ENCODE peak calls at places on chromosome 19, in nine cellular contexts. Q, U, Y, K, C, B, P, I and T are unnamed samples.
A peak's percentile ranks its signal among the peaks of the same experiment; 100 is the strongest.

GRCh38 chr19:15479391-15480345 is at the start of gene PGLYRP2:
- DNase-seq in Q (no peak), U (peak; percentile 55), K (no peak), I (no peak), P (peak; percentile 86), C (no peak), B (peak; percentile 46), Y (no peak), T (no peak)

GRCh38 chr19:2271516-2272103 is 10.4 kb downstream of the PEAK3 start:
- DNase-seq in Y (peak; percentile 43), I (peak; percentile 75), U (no peak), C (no peak), K (peak; percentile 93), P (no peak), B (peak; percentile 46), Q (no peak), T (no peak)

GRCh38 chr19:51025809-51026553 is 435 bp downstream of the KLK11 start:
- DNase-seq in U (no peak), I (no peak), P (peak; percentile 74), C (no peak), Q (no peak), Y (no peak), K (no peak), B (no peak), T (no peak)

GRCh38 chr19:3479819-3480215 is 508 bp downstream of the SMIM24 start:
- DNase-seq in Y (peak; percentile 54), K (no peak), U (no peak), C (no peak), I (no peak), Q (no peak), B (peak; percentile 73), P (no peak), T (no peak)

GRCh38 chr19:20162821-20163220 is 4.2 kb upstream of the ZNF486 start:
- DNase-seq in B (no peak), C (no peak), U (no peak), I (no peak), P (no peak), K (no peak), Y (no peak), Q (no peak), T (no peak)

GRCh38 chr19:28934626-28935025 is 278.3 kb downstream of the UQCRFS1 start:
- DNase-seq in U (no peak), C (no peak), B (no peak), K (peak; percentile 45), I (no peak), Y (no peak), P (no peak), Q (no peak), T (no peak)

GRCh38 chr19:36460046-36460445 is 29.3 kb downstream of the ZNF566 start:
- DNase-seq in K (peak; percentile 37), P (no peak), B (no peak), C (no peak), Q (no peak), Y (no peak), U (no peak), I (peak; percentile 3), T (no peak)

GRCh38 chr19:35352448-35353304 is 5.0 kb downstream of the FFAR1 start:
- DNase-seq in Q (peak; percentile 21), I (peak; percentile 71), P (peak; percentile 64), U (peak; percentile 79), B (peak; percentile 87), K (peak; percentile 80), Y (peak; percentile 89), C (peak; percentile 34), T (peak; percentile 60)

GRCh38 chr19:13020002-13020414 is 24.7 kb downstream of the NFIX start:
- DNase-seq in I (no peak), K (no peak), Q (no peak), C (no peak), B (no peak), P (no peak), Y (no peak), U (no peak), T (no peak)

GRCh38 chr19:17615889-17616685 is 60.6 kb downstream of the COLGALT1 start:
- DNase-seq in U (no peak), Y (no peak), P (no peak), B (no peak), I (no peak), Q (no peak), K (no peak), C (no peak), T (peak; percentile 42)

GRCh38 chr19:17616686-17616960 is 61.2 kb downstream of the COLGALT1 start:
- DNase-seq in P (no peak), B (no peak), Y (no peak), U (no peak), C (no peak), Q (no peak), K (no peak), I (no peak), T (no peak)

GRCh38 chr19:17618281-17618903 is 62.9 kb downstream of the COLGALT1 start:
- DNase-seq in C (no peak), Y (no peak), P (no peak), Q (no peak), B (no peak), U (no peak), I (no peak), K (no peak), T (no peak)

GRCh38 chr19:17617807-17618192 is 62.4 kb downstream of the COLGALT1 start:
- DNase-seq in B (no peak), C (no peak), I (no peak), U (no peak), Y (no peak), Q (no peak), P (no peak), K (no peak), T (no peak)

GRCh38 chr19:17616961-17617806 is 61.7 kb downstream of the COLGALT1 start:
- DNase-seq in C (no peak), U (no peak), P (no peak), K (peak; percentile 53), I (peak; percentile 4), Y (peak; percentile 24), B (peak; percentile 64), Q (no peak), T (no peak)
- H3K4me3 ChIP-seq in C (no peak overlapping the region), U (no peak overlapping the region), P (no peak overlapping the region), K (no peak overlapping the region), I (peak overlapping the region; percentile 25), Y (no peak overlapping the region), B (no peak overlapping the region), Q (peak overlapping the region; percentile 22), T (no peak overlapping the region)

DNA sequence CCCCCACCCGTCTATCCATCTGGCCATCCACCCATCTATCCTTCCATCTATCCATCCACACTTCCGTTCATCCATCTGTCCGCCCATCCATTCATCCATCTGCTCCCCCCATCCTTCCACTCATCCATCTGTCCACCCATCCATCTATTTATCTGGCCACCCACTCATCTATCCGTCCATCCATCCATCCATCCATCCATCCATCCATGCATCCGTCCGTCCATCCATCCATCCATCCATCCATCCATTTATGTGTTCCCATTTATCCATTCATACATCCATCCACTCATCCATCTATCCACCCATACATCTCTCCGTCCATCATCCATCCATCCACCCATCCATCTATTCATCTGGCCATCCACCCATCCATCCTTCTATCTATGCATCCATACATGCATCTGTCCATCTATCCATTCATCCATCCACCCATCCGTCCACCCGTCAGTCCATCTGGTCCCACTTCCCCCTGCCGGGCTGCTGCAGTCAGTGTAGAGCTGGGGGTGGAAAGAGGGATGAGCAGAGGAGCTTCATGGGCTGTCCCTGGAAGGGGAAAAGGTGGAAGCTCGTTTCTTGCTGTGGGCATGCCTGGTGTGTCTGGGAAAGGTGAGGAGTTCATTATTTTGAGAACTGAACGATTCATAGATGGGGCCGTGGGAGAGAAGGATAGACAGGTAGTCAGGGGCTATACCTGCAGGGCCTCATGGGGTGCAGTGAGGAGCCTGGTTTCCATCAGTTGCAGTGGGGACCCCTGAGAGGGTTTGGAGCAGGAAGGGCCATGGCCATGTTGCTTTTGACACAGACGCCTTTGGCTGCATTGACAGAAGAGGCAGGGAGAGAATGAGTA is 842 bp downstream of the HSD11B1L start:
- DNase-seq in K (no peak), I (no peak), C (no peak), Y (peak; percentile 4), P (no peak), U (no peak), Q (no peak), B (no peak), T (no peak)
- H3K4me3 ChIP-seq in K (peak overlapping the region; percentile 96), I (peak overlapping the region; percentile 99), C (no peak overlapping the region), Y (no peak overlapping the region), P (peak overlapping the region; percentile 84), U (peak overlapping the region; percentile 97), Q (peak overlapping the region; percentile 96), B (peak overlapping the region; percentile 88), T (peak overlapping the region; percentile 99)

GRCh38 chr19:58009301-58009665 is 6.7 kb upstream of the ZNF606 start:
- DNase-seq in C (no peak), I (no peak), P (no peak), Q (no peak), K (no peak), B (no peak), U (no peak), Y (no peak), T (no peak)
- H3K4me3 ChIP-seq in C (peak overlapping the region; percentile 35), I (peak overlapping the region; percentile 52), P (no peak overlapping the region), Q (peak overlapping the region; percentile 53), K (peak overlapping the region; percentile 46), B (no peak overlapping the region), U (peak overlapping the region; percentile 54), Y (no peak overlapping the region), T (no peak overlapping the region)

GRCh38 chr19:16888629-16889371 is at the start of gene F2RL3:
- DNase-seq in Y (no peak), C (no peak), K (peak; percentile 45), Q (no peak), U (no peak), I (peak; percentile 59), B (no peak), P (no peak), T (no peak)
- H3K4me3 ChIP-seq in Y (no peak within 1 kb of the TSS), C (no peak within 1 kb of the TSS), K (no peak within 1 kb of the TSS), Q (no peak within 1 kb of the TSS), U (no peak within 1 kb of the TSS), I (no peak within 1 kb of the TSS), B (no peak within 1 kb of the TSS), P (no peak within 1 kb of the TSS), T (no peak within 1 kb of the TSS)

GRCh38 chr19:54106716-54107115 is 4.1 kb downstream of the NDUFA3 start:
- DNase-seq in K (no peak), Q (no peak), Y (no peak), I (no peak), U (no peak), P (no peak), B (no peak), C (no peak), T (peak; percentile 1)

GRCh38 chr19:54107876-54108490 is 5.3 kb downstream of the NDUFA3 start:
- DNase-seq in Q (no peak), I (no peak), B (no peak), K (no peak), P (no peak), U (no peak), Y (no peak), C (no peak), T (peak; percentile 5)

GRCh38 chr19:54105796-54106195 is 3.1 kb downstream of the NDUFA3 start:
- DNase-seq in C (no peak), B (no peak), P (no peak), I (no peak), K (no peak), Q (no peak), U (no peak), Y (no peak), T (no peak)

GRCh38 chr19:54109651-54110050 is 5.8 kb downstream of the TFPT start:
- DNase-seq in I (no peak), P (no peak), C (no peak), Y (no peak), U (no peak), Q (no peak), B (no peak), K (no peak), T (no peak)

GRCh38 chr19:54108496-54108895 is 5.8 kb downstream of the NDUFA3 start:
- DNase-seq in Q (no peak), B (no peak), I (no peak), K (no peak), C (no peak), Y (no peak), P (no peak), U (no peak), T (peak; percentile 1)
- H3K4me3 ChIP-seq in Q (no peak overlapping the region), B (no peak overlapping the region), I (no peak overlapping the region), K (no peak overlapping the region), C (no peak overlapping the region), Y (no peak overlapping the region), P (no peak overlapping the region), U (no peak overlapping the region), T (no peak overlapping the region)